ENCODE peak calls at places on chromosome 7, in five cellular contexts. One of them, this sample, is unnamed.

GRCh38 chr7:103065666-103066065 is 8.9 kb downstream of the FBXL13 start:
- DNase-seq in CD8-positive, alpha-beta T cell: peak; percentile 44
- DNase-seq in IMR-90: peak; percentile 30
- DNase-seq in mucosa of descending colon: peak; percentile 39
- DNase-seq in psoas muscle: no peak
- DNase-seq in this sample: no peak

GRCh38 chr7:81534446-81534845 is 235.4 kb downstream of the HGF start:
- DNase-seq in CD8-positive, alpha-beta T cell: no peak
- DNase-seq in IMR-90: no peak
- DNase-seq in mucosa of descending colon: no peak
- DNase-seq in psoas muscle: no peak
- DNase-seq in this sample: no peak

GRCh38 chr7:51162724-51163329 is 153.8 kb downstream of the COBL start:
- DNase-seq in CD8-positive, alpha-beta T cell: peak; percentile 54
- DNase-seq in IMR-90: peak; percentile 75
- DNase-seq in mucosa of descending colon: peak; percentile 96
- DNase-seq in psoas muscle: no peak
- DNase-seq in this sample: peak; percentile 83

GRCh38 chr7:144821069-144821468 is 14.8 kb downstream of the TPK1 start:
- DNase-seq in CD8-positive, alpha-beta T cell: no peak
- DNase-seq in IMR-90: no peak
- DNase-seq in mucosa of descending colon: no peak
- DNase-seq in psoas muscle: no peak
- DNase-seq in this sample: no peak

GRCh38 chr7:155298288-155298833 is 683 bp downstream of the INSIG1 start:
- DNase-seq in CD8-positive, alpha-beta T cell: no peak
- DNase-seq in IMR-90: no peak
- DNase-seq in mucosa of descending colon: peak; percentile 17
- DNase-seq in psoas muscle: no peak
- DNase-seq in this sample: no peak

GRCh38 chr7:14902589-14902963 is at the start of gene DGKB:
- DNase-seq in CD8-positive, alpha-beta T cell: peak; percentile 15
- DNase-seq in IMR-90: peak; percentile 3
- DNase-seq in mucosa of descending colon: no peak
- DNase-seq in psoas muscle: peak; percentile 52
- DNase-seq in this sample: no peak

GRCh38 chr7:80379034-80379433 is 132.8 kb downstream of the GNAT3 start:
- DNase-seq in CD8-positive, alpha-beta T cell: no peak
- DNase-seq in IMR-90: peak; percentile 81
- DNase-seq in mucosa of descending colon: no peak
- DNase-seq in psoas muscle: no peak
- DNase-seq in this sample: no peak

GRCh38 chr7:122383934-122384333 is 79.4 kb upstream of the FEZF1 start:
- DNase-seq in CD8-positive, alpha-beta T cell: no peak
- DNase-seq in IMR-90: no peak
- DNase-seq in mucosa of descending colon: no peak
- DNase-seq in psoas muscle: no peak
- DNase-seq in this sample: no peak

GRCh38 chr7:33152087-33152486 is 22.7 kb downstream of the BBS9 start:
- DNase-seq in CD8-positive, alpha-beta T cell: no peak
- DNase-seq in IMR-90: no peak
- DNase-seq in mucosa of descending colon: no peak
- DNase-seq in psoas muscle: no peak
- DNase-seq in this sample: no peak

GRCh38 chr7:36984710-36985308 is 260.5 kb upstream of the AOAH start:
- DNase-seq in CD8-positive, alpha-beta T cell: no peak
- DNase-seq in IMR-90: no peak
- DNase-seq in mucosa of descending colon: no peak
- DNase-seq in psoas muscle: no peak
- DNase-seq in this sample: no peak

DNA sequence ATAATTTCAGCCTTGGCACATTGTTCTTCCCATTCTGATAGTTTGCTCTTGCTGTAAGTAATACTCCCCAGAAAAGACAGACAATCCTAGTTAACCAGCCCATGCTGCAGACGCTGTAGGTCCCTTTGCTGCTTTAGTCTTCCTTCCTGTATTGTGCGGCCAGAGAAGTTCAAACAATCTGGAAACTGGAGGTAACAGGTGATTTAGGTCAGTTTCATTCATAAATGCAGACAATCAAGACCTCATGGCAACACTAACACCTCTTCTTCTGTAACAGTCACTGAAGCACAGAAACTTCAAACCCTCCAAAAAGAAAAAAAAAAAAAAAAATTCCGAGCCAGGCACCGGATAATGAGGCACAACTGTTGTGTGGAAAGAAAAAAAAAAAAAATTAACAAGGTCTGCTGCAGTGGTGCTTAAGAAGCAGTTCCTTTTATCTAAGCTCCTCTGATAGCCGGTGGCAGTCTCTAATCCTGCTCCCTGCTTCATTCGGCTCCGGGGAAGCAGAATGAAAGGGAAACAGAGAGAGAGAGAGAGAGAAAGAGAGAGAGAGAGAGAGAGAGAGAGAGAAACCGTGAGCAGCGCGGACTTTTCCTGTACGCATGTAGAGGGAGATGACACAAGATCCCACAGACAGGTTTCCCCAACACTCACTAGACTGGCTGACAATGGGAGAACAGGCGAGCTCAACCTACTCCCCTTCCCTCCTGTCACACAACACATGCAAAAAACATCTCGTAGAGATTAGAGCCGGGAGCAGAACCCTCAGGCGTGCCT is at the start of gene SEMA3A:
- DNase-seq in CD8-positive, alpha-beta T cell: peak; percentile 25
- DNase-seq in IMR-90: peak; percentile 94
- DNase-seq in mucosa of descending colon: peak; percentile 13
- DNase-seq in psoas muscle: no peak
- DNase-seq in this sample: no peak
- TF ChIP-seq CTCF in CD8-positive, alpha-beta T cell: no peak
- TF ChIP-seq CTCF in IMR-90: peak; percentile 6
- TF ChIP-seq CTCF in mucosa of descending colon: no peak
- TF ChIP-seq CTCF in psoas muscle: no peak
- TF ChIP-seq CTCF in this sample: peak; percentile 33

GRCh38 chr7:131103997-131104396 is 223.7 kb upstream of the MKLN1 start:
- DNase-seq in CD8-positive, alpha-beta T cell: no peak
- DNase-seq in IMR-90: peak; percentile 89
- DNase-seq in mucosa of descending colon: no peak
- DNase-seq in psoas muscle: no peak
- DNase-seq in this sample: peak; percentile 46
- H3K4me1 ChIP-seq in CD8-positive, alpha-beta T cell: peaks cover 65% of the 10 kb centered on the region
- H3K4me1 ChIP-seq in IMR-90: peaks cover 2% of the 10 kb centered on the region
- H3K4me1 ChIP-seq in mucosa of descending colon: peaks cover 6% of the 10 kb centered on the region
- H3K4me1 ChIP-seq in psoas muscle: peaks cover 63% of the 10 kb centered on the region
- H3K4me1 ChIP-seq in this sample: peaks cover 11% of the 10 kb centered on the region

GRCh38 chr7:158488225-158488889 is 99.3 kb downstream of the PTPRN2 start:
- DNase-seq in CD8-positive, alpha-beta T cell: no peak
- DNase-seq in IMR-90: no peak
- DNase-seq in mucosa of descending colon: no peak
- DNase-seq in psoas muscle: no peak
- DNase-seq in this sample: no peak

GRCh38 chr7:158489462-158490155 is 98.0 kb downstream of the PTPRN2 start:
- DNase-seq in CD8-positive, alpha-beta T cell: no peak
- DNase-seq in IMR-90: no peak
- DNase-seq in mucosa of descending colon: no peak
- DNase-seq in psoas muscle: no peak
- DNase-seq in this sample: no peak

GRCh38 chr7:158490171-158490782 is 97.3 kb downstream of the PTPRN2 start:
- DNase-seq in CD8-positive, alpha-beta T cell: no peak
- DNase-seq in IMR-90: no peak
- DNase-seq in mucosa of descending colon: no peak
- DNase-seq in psoas muscle: no peak
- DNase-seq in this sample: no peak

GRCh38 chr7:158492372-158492771 is 95.3 kb downstream of the PTPRN2 start:
- DNase-seq in CD8-positive, alpha-beta T cell: no peak
- DNase-seq in IMR-90: no peak
- DNase-seq in mucosa of descending colon: no peak
- DNase-seq in psoas muscle: no peak
- DNase-seq in this sample: no peak

DNA sequence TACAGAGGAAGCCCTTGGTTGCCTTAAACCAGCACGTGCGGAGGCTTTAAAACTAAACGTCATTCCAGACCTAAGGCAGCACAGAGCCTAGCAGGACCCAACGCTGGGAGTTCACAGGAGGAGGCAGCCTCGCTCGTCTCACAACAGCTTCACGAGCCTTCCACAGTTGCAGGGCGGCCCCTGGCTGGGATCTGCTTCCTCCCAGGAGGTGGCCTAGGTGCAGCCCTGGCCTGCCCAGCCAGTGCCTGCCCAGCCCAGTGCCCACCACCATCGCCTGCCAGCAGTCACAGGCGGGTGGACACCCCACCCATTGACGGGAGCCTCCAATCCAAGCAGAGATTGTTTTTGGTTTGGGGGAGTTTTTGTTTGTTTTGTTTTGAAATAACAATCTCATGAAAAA is 96.5 kb downstream of the PTPRN2 start:
- DNase-seq in CD8-positive, alpha-beta T cell: no peak
- DNase-seq in IMR-90: no peak
- DNase-seq in mucosa of descending colon: no peak
- DNase-seq in psoas muscle: no peak
- DNase-seq in this sample: no peak
- H3K9me3 ChIP-seq in CD8-positive, alpha-beta T cell: no peaks in the 10 kb centered on the region
- H3K9me3 ChIP-seq in IMR-90: peaks cover 49% of the 10 kb centered on the region
- H3K9me3 ChIP-seq in mucosa of descending colon: no peaks in the 10 kb centered on the region
- H3K9me3 ChIP-seq in psoas muscle: no peaks in the 10 kb centered on the region
- H3K9me3 ChIP-seq in this sample: peaks cover 2% of the 10 kb centered on the region

GRCh38 chr7:90752051-90752450 is 155.9 kb downstream of the CDK14 start:
- DNase-seq in CD8-positive, alpha-beta T cell: no peak
- DNase-seq in IMR-90: peak; percentile 64
- DNase-seq in mucosa of descending colon: no peak
- DNase-seq in psoas muscle: no peak
- DNase-seq in this sample: no peak

GRCh38 chr7:90749262-90749661 is 153.1 kb downstream of the CDK14 start:
- DNase-seq in CD8-positive, alpha-beta T cell: no peak
- DNase-seq in IMR-90: no peak
- DNase-seq in mucosa of descending colon: no peak
- DNase-seq in psoas muscle: no peak
- DNase-seq in this sample: no peak

GRCh38 chr7:90751595-90751994 is 155.5 kb downstream of the CDK14 start:
- DNase-seq in CD8-positive, alpha-beta T cell: no peak
- DNase-seq in IMR-90: no peak
- DNase-seq in mucosa of descending colon: no peak
- DNase-seq in psoas muscle: no peak
- DNase-seq in this sample: no peak

GRCh38 chr7:90747521-90747920 is 151.4 kb downstream of the CDK14 start:
- DNase-seq in CD8-positive, alpha-beta T cell: no peak
- DNase-seq in IMR-90: no peak
- DNase-seq in mucosa of descending colon: no peak
- DNase-seq in psoas muscle: no peak
- DNase-seq in this sample: no peak

GRCh38 chr7:90749774-90750173 is 153.7 kb downstream of the CDK14 start:
- DNase-seq in CD8-positive, alpha-beta T cell: no peak
- DNase-seq in IMR-90: peak; percentile 33
- DNase-seq in mucosa of descending colon: peak; percentile 10
- DNase-seq in psoas muscle: no peak
- DNase-seq in this sample: no peak
- TF ChIP-seq CTCF in CD8-positive, alpha-beta T cell: no peak
- TF ChIP-seq CTCF in IMR-90: peak; percentile 30
- TF ChIP-seq CTCF in mucosa of descending colon: no peak
- TF ChIP-seq CTCF in psoas muscle: no peak
- TF ChIP-seq CTCF in this sample: no peak

DNA sequence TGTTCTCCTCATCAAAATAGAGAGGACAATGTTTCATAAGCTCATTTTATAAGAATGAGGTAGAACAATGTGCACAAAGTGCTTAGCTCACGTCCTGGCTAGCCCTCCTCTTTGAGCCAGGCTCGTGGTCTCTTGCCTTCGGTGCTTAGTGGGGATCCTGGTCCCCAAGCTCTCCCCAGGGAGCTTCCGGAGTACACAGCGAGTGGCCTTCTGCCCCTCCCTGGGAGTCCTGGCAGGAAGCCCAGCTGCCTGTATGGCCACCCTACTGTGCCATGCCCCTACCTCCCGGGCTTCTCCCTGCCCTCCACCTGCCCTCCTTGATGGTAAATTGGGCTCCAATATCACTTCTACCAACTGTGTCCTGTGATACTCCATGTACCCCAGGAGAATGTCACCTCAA is 859 bp downstream of the MYO1G start:
- DNase-seq in CD8-positive, alpha-beta T cell: peak; percentile 34
- DNase-seq in IMR-90: no peak
- DNase-seq in mucosa of descending colon: no peak
- DNase-seq in psoas muscle: no peak
- DNase-seq in this sample: no peak
- H3K4me1 ChIP-seq in CD8-positive, alpha-beta T cell: peaks cover 64% of the 10 kb centered on the region
- H3K4me1 ChIP-seq in IMR-90: peaks cover 10% of the 10 kb centered on the region
- H3K4me1 ChIP-seq in mucosa of descending colon: peaks cover 7% of the 10 kb centered on the region
- H3K4me1 ChIP-seq in psoas muscle: no peaks in the 10 kb centered on the region
- H3K4me1 ChIP-seq in this sample: no peaks in the 10 kb centered on the region

GRCh38 chr7:157442993-157443831 is 106.4 kb downstream of the DNAJB6 start:
- DNase-seq in CD8-positive, alpha-beta T cell: no peak
- DNase-seq in IMR-90: no peak
- DNase-seq in mucosa of descending colon: no peak
- DNase-seq in psoas muscle: peak; percentile 34
- DNase-seq in this sample: no peak

GRCh38 chr7:157440346-157441022 is 103.7 kb downstream of the DNAJB6 start:
- DNase-seq in CD8-positive, alpha-beta T cell: no peak
- DNase-seq in IMR-90: no peak
- DNase-seq in mucosa of descending colon: no peak
- DNase-seq in psoas muscle: peak; percentile 17
- DNase-seq in this sample: no peak

GRCh38 chr7:157441023-157441399 is 104.2 kb downstream of the DNAJB6 start:
- DNase-seq in CD8-positive, alpha-beta T cell: no peak
- DNase-seq in IMR-90: no peak
- DNase-seq in mucosa of descending colon: no peak
- DNase-seq in psoas muscle: no peak
- DNase-seq in this sample: no peak

GRCh38 chr7:157444011-157444842 is 107.4 kb downstream of the DNAJB6 start:
- DNase-seq in CD8-positive, alpha-beta T cell: no peak
- DNase-seq in IMR-90: no peak
- DNase-seq in mucosa of descending colon: no peak
- DNase-seq in psoas muscle: peak; percentile 43
- DNase-seq in this sample: no peak

DNA sequence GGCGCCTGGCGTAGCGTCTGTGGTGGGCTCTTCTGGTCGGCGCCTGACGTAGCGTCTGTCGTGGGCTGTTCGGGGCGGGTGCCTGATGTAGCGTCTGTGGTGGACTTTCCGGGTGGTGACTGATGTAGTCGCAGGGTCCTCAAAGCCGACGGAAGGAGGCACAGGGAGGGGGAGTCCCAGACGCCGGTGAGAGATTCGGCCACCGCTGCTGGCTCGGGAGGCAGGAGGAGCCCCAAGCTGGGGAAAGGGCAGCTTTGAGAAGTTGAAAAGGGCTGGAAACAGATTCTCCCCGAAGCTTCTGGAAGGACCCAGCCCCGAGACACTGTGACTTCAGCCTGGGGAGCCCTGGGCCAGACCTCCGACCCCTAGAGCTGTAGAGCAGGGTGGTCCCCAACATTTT is 105.7 kb downstream of the DNAJB6 start:
- DNase-seq in CD8-positive, alpha-beta T cell: no peak
- DNase-seq in IMR-90: no peak
- DNase-seq in mucosa of descending colon: no peak
- DNase-seq in psoas muscle: peak; percentile 15
- DNase-seq in this sample: no peak
- H3K9me3 ChIP-seq in CD8-positive, alpha-beta T cell: no peaks in the 10 kb centered on the region
- H3K9me3 ChIP-seq in IMR-90: no peaks in the 10 kb centered on the region
- H3K9me3 ChIP-seq in mucosa of descending colon: no peaks in the 10 kb centered on the region
- H3K9me3 ChIP-seq in psoas muscle: no peaks in the 10 kb centered on the region
- H3K9me3 ChIP-seq in this sample: no peaks in the 10 kb centered on the region

This sample was measured in lung.